ENCODE peak calls at places on chromosomes 16 and 17, in five cellular contexts. B is H1, U is neuronal stem cell, R is trophoblast cell, K is mesenchymal stem cell. Q is an unnamed sample.
A peak's percentile ranks its signal among the peaks of the same experiment; 100 is the strongest.

GRCh38 chr17:8063761-8064589 is 23.5 kb downstream of the ALOX12B start:
- DNase-seq in B (no peak), U (no peak), R (no peak), K (no peak), Q (no peak)

GRCh38 chr16:56477096-56477878 is 25.9 kb downstream of the OGFOD1 start:
- DNase-seq in B (no peak), U (no peak), R (peak; percentile 25), K (peak; percentile 81), Q (no peak)

GRCh38 chr17:39647242-39647641 is 10.3 kb downstream of the STARD3 start:
- DNase-seq in B (no peak), U (no peak), R (no peak), K (no peak), Q (no peak)

GRCh38 chr17:48162946-48163506 is 55.5 kb downstream of the SNX11 start:
- DNase-seq in B (no peak), U (no peak), R (no peak), K (peak; percentile 68), Q (no peak)

GRCh38 chr17:42673885-42674754 is 2.7 kb downstream of the PLEKHH3 start:
- DNase-seq in B (peak; percentile 81), U (no peak), R (no peak), K (peak; percentile 83), Q (peak; percentile 89)

GRCh38 chr17:42779942-42780815 is at the start of gene WNK4:
- DNase-seq in B (peak; percentile 73), U (peak; percentile 42), R (no peak), K (peak; percentile 31), Q (peak; percentile 79)

GRCh38 chr17:42097691-42098661 is at the start of gene ZNF385C:
- DNase-seq in B (peak; percentile 73), U (no peak), R (no peak), K (no peak), Q (peak; percentile 74)

GRCh38 chr17:80559688-80560290 is 15.2 kb downstream of the RPTOR start:
- DNase-seq in B (no peak), U (no peak), R (peak; percentile 71), K (peak; percentile 22), Q (no peak)

GRCh38 chr17:79258042-79258441 is 183.4 kb downstream of the ENGASE start:
- DNase-seq in B (no peak), U (no peak), R (no peak), K (no peak), Q (no peak)

GRCh38 chr17:72916991-72917390 is 175.5 kb downstream of the SLC39A11 start:
- DNase-seq in B (no peak), U (no peak), R (no peak), K (no peak), Q (no peak)

GRCh38 chr17:51948128-51948527 is 210.4 kb downstream of the CA10 start:
- DNase-seq in B (no peak), U (no peak), R (no peak), K (no peak), Q (no peak)

GRCh38 chr16:70681382-70682238 is 4.2 kb downstream of the MTSS2 start:
- DNase-seq in B (no peak), U (no peak), R (no peak), K (no peak), Q (no peak)

GRCh38 chr17:71334041-71334781 is 786.6 kb upstream of the SOX9 start:
- DNase-seq in B (no peak), U (no peak), R (no peak), K (no peak), Q (no peak)

GRCh38 chr16:13923703-13924298 is 3.8 kb downstream of the ERCC4 start:
- DNase-seq in B (no peak), U (peak; percentile 21), R (no peak), K (peak; percentile 60), Q (no peak)

GRCh38 chr17:62637809-62638208 is 10.3 kb downstream of the MRC2 start:
- DNase-seq in B (no peak), U (no peak), R (no peak), K (no peak), Q (peak; percentile 84)

GRCh38 chr16:17544785-17545184 is 74.0 kb upstream of the XYLT1 start:
- DNase-seq in B (peak; percentile 86), U (no peak), R (peak; percentile 19), K (no peak), Q (peak; percentile 65)

GRCh38 chr16:23182675-23183485 is at the start of gene SCNN1G:
- DNase-seq in B (no peak), U (peak; percentile 17), R (no peak), K (no peak), Q (peak; percentile 42)

GRCh38 chr16:71337631-71338030 is 20.9 kb upstream of the CALB2 start:
- DNase-seq in B (no peak), U (no peak), R (no peak), K (no peak), Q (no peak)

GRCh38 chr16:88584676-88585075 is 14.5 kb downstream of the ZC3H18 start:
- DNase-seq in B (no peak), U (no peak), R (no peak), K (no peak), Q (no peak)

GRCh38 chr17:348692-349425 is 3.7 kb downstream of the RPH3AL start:
- DNase-seq in B (no peak), U (no peak), R (no peak), K (peak; percentile 66), Q (peak; percentile 29)

GRCh38 chr17:15298176-15298575 is 33.0 kb upstream of the PMP22 start:
- DNase-seq in B (no peak), U (no peak), R (no peak), K (peak; percentile 85), Q (no peak)

GRCh38 chr17:32345953-32346600 is 3.9 kb upstream of the ZNF207 start:
- DNase-seq in B (no peak), U (no peak), R (no peak), K (no peak), Q (no peak)

GRCh38 chr17:32341141-32341856 is 674 bp downstream of the C17orf75 start:
- DNase-seq in B (no peak), U (no peak), R (no peak), K (peak; percentile 41), Q (no peak)

GRCh38 chr17:32341857-32342602 is at the start of gene C17orf75:
- DNase-seq in B (peak; percentile 90), U (peak; percentile 66), R (peak; percentile 17), K (peak; percentile 57), Q (peak; percentile 87)

GRCh38 chr17:32348483-32348800 is 1.5 kb upstream of the ZNF207 start:
- DNase-seq in B (no peak), U (no peak), R (no peak), K (no peak), Q (no peak)

DNA sequence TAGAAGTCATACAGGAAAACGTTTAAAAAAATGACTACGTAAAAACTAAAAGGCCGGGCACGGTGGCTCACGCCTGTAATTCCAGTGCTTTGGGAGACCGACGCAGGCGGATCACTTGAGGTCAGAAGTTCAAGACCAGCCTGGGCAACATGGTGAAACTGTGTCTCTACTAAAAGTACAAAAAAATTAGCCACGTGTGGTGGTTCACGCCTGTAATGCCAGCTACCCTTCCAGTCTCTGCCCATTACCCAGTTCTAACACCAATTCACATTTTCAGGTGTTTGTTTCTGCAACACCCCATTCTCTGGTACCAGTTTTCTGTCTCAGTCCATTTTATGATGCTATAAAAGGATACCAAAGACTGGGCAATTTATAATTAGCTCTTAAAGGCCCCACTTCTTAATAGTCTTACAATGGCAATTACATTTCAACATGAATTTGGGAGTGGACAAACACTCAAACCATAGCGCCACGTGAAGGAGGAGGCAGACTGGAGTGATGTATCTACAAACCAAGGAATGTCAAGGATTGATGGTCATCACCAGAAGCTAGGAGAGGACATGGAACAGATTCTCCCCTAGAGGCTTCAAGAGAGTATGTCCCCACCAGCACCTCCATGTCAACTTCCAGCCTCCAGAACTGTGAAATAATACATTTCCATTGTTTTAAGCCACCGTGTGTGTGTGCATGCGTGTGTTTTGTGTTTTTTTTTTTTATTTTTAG is 791 bp upstream of the C17orf75 start:
- DNase-seq in B (peak; percentile 30), U (no peak), R (no peak), K (no peak), Q (no peak)
- H2BK12ac ChIP-seq in B (no peak overlapping the region), U (no peak overlapping the region), R (no peak overlapping the region), K (no peak overlapping the region), Q (no peak overlapping the region)

GRCh38 chr16:80277182-80277581 is 263.6 kb upstream of the DYNLRB2 start:
- DNase-seq in B (peak; percentile 61), U (no peak), R (no peak), K (no peak), Q (peak; percentile 81)

GRCh38 chr16:80273635-80274538 is 266.9 kb upstream of the DYNLRB2 start:
- DNase-seq in B (no peak), U (no peak), R (no peak), K (no peak), Q (no peak)

GRCh38 chr16:80280557-80280956 is 260.2 kb upstream of the DYNLRB2 start:
- DNase-seq in B (no peak), U (no peak), R (no peak), K (no peak), Q (no peak)

DNA sequence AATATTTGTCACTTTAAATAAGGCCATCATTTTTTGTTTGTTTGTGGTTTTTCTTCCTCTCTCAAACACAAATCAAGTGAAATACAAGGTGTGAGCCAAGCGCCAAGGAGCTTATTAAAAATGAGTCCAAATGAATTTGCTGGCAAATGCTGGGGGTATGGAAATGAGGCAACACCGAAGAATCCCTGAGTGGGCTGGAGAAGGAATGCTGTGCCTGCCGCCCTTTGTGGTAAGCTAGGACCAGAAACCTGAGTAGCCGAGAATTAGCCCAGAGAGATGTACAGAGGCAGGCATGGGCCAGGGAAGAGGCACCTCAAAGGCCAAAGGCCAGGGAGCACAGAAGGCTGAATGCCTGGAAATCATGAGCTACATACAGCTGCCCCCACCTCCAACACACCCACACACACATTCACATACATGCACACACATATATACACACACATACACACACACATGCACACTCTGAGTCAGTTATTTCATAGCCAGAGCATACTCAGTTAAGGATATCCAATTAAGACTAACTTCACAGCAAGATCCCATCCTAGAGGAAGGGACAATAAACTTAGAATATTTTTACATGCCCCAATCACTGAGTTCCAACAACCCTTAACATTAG is 266.1 kb upstream of the DYNLRB2 start:
- DNase-seq in B (no peak), U (peak; percentile 39), R (no peak), K (no peak), Q (no peak)
- H4K91ac ChIP-seq in B (no peak overlapping the region), U (no peak overlapping the region), R (no peak overlapping the region), K (no peak overlapping the region), Q (no peak overlapping the region)

GRCh38 chr17:17702821-17703607 is 21.8 kb downstream of the RAI1 start:
- DNase-seq in B (no peak), U (no peak), R (no peak), K (peak; percentile 76), Q (peak; percentile 90)

GRCh38 chr17:17702370-17702769 is 21.1 kb downstream of the RAI1 start:
- DNase-seq in B (no peak), U (no peak), R (no peak), K (no peak), Q (no peak)

GRCh38 chr17:17701658-17702057 is 20.4 kb downstream of the RAI1 start:
- DNase-seq in B (no peak), U (no peak), R (no peak), K (no peak), Q (no peak)

GRCh38 chr17:17704931-17705330 is 23.7 kb downstream of the RAI1 start:
- DNase-seq in B (no peak), U (no peak), R (no peak), K (no peak), Q (no peak)

DNA sequence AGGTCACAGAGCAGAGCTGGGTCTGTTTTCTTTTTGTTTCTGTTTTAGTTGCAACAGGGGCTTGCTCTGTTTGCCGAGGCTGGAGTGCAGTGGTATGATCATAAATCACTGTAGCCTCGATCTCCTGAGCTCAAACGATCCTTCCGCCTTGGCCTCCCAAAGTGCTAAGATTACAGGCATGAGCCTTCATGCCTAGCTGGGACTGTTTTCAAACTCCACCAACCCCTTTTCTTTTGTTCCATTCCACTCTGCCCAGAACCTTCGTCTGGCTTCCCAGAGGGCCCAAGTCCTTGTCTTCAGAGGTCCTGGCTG is 22.3 kb downstream of the RAI1 start:
- DNase-seq in B (no peak), U (no peak), R (no peak), K (peak; percentile 63), Q (no peak)
- H3K79me1 ChIP-seq in B (no peaks in the 10 kb centered on the region), U (peaks cover 25% of the 10 kb centered on the region), R (no peaks in the 10 kb centered on the region), K (peaks cover 35% of the 10 kb centered on the region), Q (no peaks in the 10 kb centered on the region)

GRCh38 chr16:8795818-8796217 is 1.6 kb downstream of the TMEM186 start:
- DNase-seq in B (no peak), U (no peak), R (no peak), K (no peak), Q (no peak)
- H2BK12ac ChIP-seq in B (no peak overlapping the region), U (no peak overlapping the region), R (no peak overlapping the region), K (no peak overlapping the region), Q (no peak overlapping the region)

Q was measured in H9.